ENCODE peak calls at places on chromosomes 12 and 14, in six cellular contexts. Y, H, T, F, O and M are unnamed samples.

GRCh38 chr14:91872011-91872476 is 4.7 kb upstream of the TC2N start:
- DNase-seq in H (no peak), T (no peak), O (no peak), Y (no peak), F (peak), M (no peak)

GRCh38 chr14:69873877-69874780 is 5.1 kb upstream of the SMOC1 start:
- DNase-seq in T (no peak), H (no peak), F (no peak), O (no peak), Y (no peak), M (peak)

GRCh38 chr12:12381982-12382381 is 25.1 kb downstream of the BORCS5 start:
- DNase-seq in Y (no peak), F (no peak), T (no peak), O (no peak), H (no peak), M (no peak)

GRCh38 chr12:123860369-123860768 is 98.3 kb downstream of the DNAH10 start:
- DNase-seq in F (no peak), H (no peak), Y (no peak), O (no peak), T (no peak), M (no peak)

GRCh38 chr14:95003099-95003960 is 154.0 kb downstream of the DICER1 start:
- DNase-seq in O (no peak), T (no peak), H (no peak), Y (no peak), F (no peak), M (no peak)

GRCh38 chr14:61608245-61609142 is 86.8 kb upstream of the HIF1A start:
- DNase-seq in T (peak), F (no peak), Y (peak), H (no peak), O (no peak), M (no peak)

GRCh38 chr12:49260165-49260564 is 4.7 kb upstream of the TUBA1C start:
- DNase-seq in T (no peak), Y (no peak), F (no peak), O (no peak), H (no peak), M (no peak)

GRCh38 chr14:85479306-85479705 is 50.6 kb upstream of the FLRT2 start:
- DNase-seq in Y (no peak), T (no peak), O (no peak), F (no peak), H (no peak), M (no peak)

GRCh38 chr12:86574143-86574542 is 318.0 kb upstream of the MGAT4C start:
- DNase-seq in O (no peak), T (no peak), F (no peak), Y (no peak), H (no peak), M (no peak)

GRCh38 chr12:107225626-107226025 is 132.3 kb upstream of the CRY1 start:
- DNase-seq in H (no peak), T (no peak), F (no peak), O (no peak), Y (peak), M (no peak)

GRCh38 chr12:58943079-58943478 is 22.8 kb upstream of the LRIG3 start:
- DNase-seq in Y (no peak), F (no peak), O (no peak), H (no peak), T (no peak), M (no peak)

GRCh38 chr12:29783773-29784666 is at the start of gene TMTC1:
- DNase-seq in T (no peak), O (no peak), H (peak), F (peak), Y (peak), M (no peak)

GRCh38 chr14:24418492-24418873 is 11.0 kb downstream of the CBLN3 start:
- DNase-seq in F (no peak), T (no peak), O (no peak), H (no peak), Y (no peak), M (no peak)

GRCh38 chr12:4900327-4900726 is 9.4 kb upstream of the KCNA1 start:
- DNase-seq in Y (peak), T (no peak), H (peak), O (no peak), F (no peak), M (peak)

GRCh38 chr12:127401536-127401935 is 865.4 kb upstream of the TMEM132C start:
- DNase-seq in O (no peak), F (no peak), Y (no peak), T (no peak), H (no peak), M (no peak)

GRCh38 chr12:54936736-54937135 is 47.8 kb downstream of the TESPA1 start:
- DNase-seq in H (no peak), O (no peak), T (no peak), Y (no peak), F (no peak), M (no peak)

GRCh38 chr12:46268349-46268616 is 560 bp downstream of the SLC38A1 start:
- DNase-seq in Y (no peak), T (no peak), F (peak), H (peak), O (no peak), M (no peak)

GRCh38 chr14:99612065-99612736 is 8.2 kb upstream of the CCDC85C start:
- DNase-seq in T (no peak), F (no peak), H (no peak), O (no peak), Y (no peak), M (no peak)

GRCh38 chr14:72476657-72477499 is 417.0 kb downstream of the DPF3 start:
- DNase-seq in Y (peak), T (peak), O (peak), H (peak), F (no peak), M (peak)

GRCh38 chr14:102917469-102918211 is 4.8 kb upstream of the AMN start:
- DNase-seq in Y (peak), H (peak), O (peak), T (no peak), F (peak), M (no peak)

GRCh38 chr14:79514700-79515099 is 696.6 kb downstream of the DIO2 start:
- DNase-seq in O (no peak), T (peak), H (no peak), F (no peak), Y (no peak), M (peak)

GRCh38 chr14:25308244-25308643 is 258.3 kb upstream of the STXBP6 start:
- DNase-seq in H (peak), Y (no peak), F (no peak), O (no peak), T (no peak), M (no peak)

GRCh38 chr12:104627975-104628322 is 171.2 kb downstream of the CHST11 start:
- DNase-seq in T (no peak), O (no peak), Y (no peak), H (no peak), F (no peak), M (no peak)

GRCh38 chr12:214005-214736 is at the start of gene SLC6A12:
- DNase-seq in H (no peak), O (no peak), Y (no peak), F (no peak), T (no peak), M (no peak)

GRCh38 chr14:67417633-67418032 is 5.7 kb upstream of the PLEK2 start:
- DNase-seq in Y (no peak), O (no peak), T (no peak), H (no peak), F (no peak), M (no peak)

GRCh38 chr12:107355004-107355565 is 261.7 kb upstream of the CRY1 start:
- DNase-seq in Y (no peak), H (no peak), F (no peak), T (no peak), O (no peak), M (no peak)

GRCh38 chr12:48765753-48766162 is 23.1 kb downstream of the ADCY6 start:
- DNase-seq in F (no peak), H (no peak), O (no peak), T (no peak), Y (no peak), M (no peak)

GRCh38 chr12:91355150-91356006 is 172.8 kb upstream of the DCN start:
- DNase-seq in H (peak), O (peak), F (peak), Y (peak), T (peak), M (peak)

GRCh38 chr12:90262261-90262660 is 553.6 kb upstream of the ATP2B1 start:
- DNase-seq in O (no peak), Y (peak), F (no peak), T (peak), H (no peak), M (no peak)

GRCh38 chr14:21668377-21668776 is 5.2 kb downstream of the OR4E1 start:
- DNase-seq in Y (no peak), T (no peak), H (no peak), O (no peak), F (no peak), M (peak)

GRCh38 chr12:106586803-106587684 is 4.2 kb downstream of the RFX4 start:
- DNase-seq in O (no peak), Y (no peak), T (no peak), F (no peak), H (no peak), M (no peak)

GRCh38 chr12:5391638-5392037 is 40.3 kb upstream of the NTF3 start:
- DNase-seq in O (no peak), Y (peak), F (no peak), T (no peak), H (no peak), M (no peak)

GRCh38 chr12:15719230-15719629 is 70.0 kb downstream of the EPS8 start:
- DNase-seq in H (no peak), T (no peak), Y (no peak), O (no peak), F (no peak), M (no peak)